ENCODE peak calls at places on chromosomes 3 and 15, in seven cellular contexts. B, V, F, G, S, J and I are unnamed samples.

GRCh38 chr3:195080571-195081141 is 190.3 kb downstream of the XXYLT1 start:
- DNase-seq in F (no peak), J (no peak), V (no peak), G (peak; percentile 80), S (no peak), B (no peak), I (no peak)

GRCh38 chr3:141231923-141232861 is 567 bp downstream of the PXYLP1 start:
- DNase-seq in F (no peak), J (no peak), V (peak; percentile 51), S (peak; percentile 90), B (peak; percentile 89), G (peak; percentile 41), I (peak; percentile 48)

GRCh38 chr3:72590732-72591192 is 257.5 kb downstream of the SHQ1 start:
- DNase-seq in F (no peak), B (peak; percentile 48), G (no peak), S (no peak), V (no peak), J (no peak), I (no peak)

GRCh38 chr15:92524161-92524560 is 130.5 kb downstream of the ST8SIA2 start:
- DNase-seq in V (no peak), F (no peak), B (no peak), G (no peak), J (no peak), S (no peak), I (no peak)

GRCh38 chr15:70181626-70182255 is 84.0 kb upstream of the TLE3 start:
- DNase-seq in J (no peak), V (no peak), G (no peak), F (no peak), S (no peak), B (no peak), I (no peak)

GRCh38 chr15:57505949-57506391 is 85.7 kb upstream of the MYZAP start:
- DNase-seq in V (no peak), G (peak; percentile 74), S (no peak), F (peak; percentile 84), B (no peak), J (no peak), I (peak; percentile 98)

GRCh38 chr3:149398296-149398695 is 20.8 kb upstream of the TM4SF1 start:
- DNase-seq in B (no peak), F (no peak), S (no peak), V (no peak), J (no peak), G (no peak), I (no peak)

GRCh38 chr3:73624363-73625123 is at the start of gene PDZRN3:
- DNase-seq in S (no peak), F (peak; percentile 31), J (no peak), V (peak; percentile 76), B (peak; percentile 90), G (peak; percentile 75), I (peak; percentile 79)

GRCh38 chr15:42720071-42720470 is 16.9 kb downstream of the CDAN1 start:
- DNase-seq in S (no peak), F (no peak), V (no peak), B (no peak), G (no peak), J (no peak), I (no peak)

GRCh38 chr3:42655980-42656679 is 2.6 kb downstream of the ZBTB47 start:
- DNase-seq in F (peak; percentile 22), S (peak; percentile 91), V (peak; percentile 48), B (no peak), G (no peak), J (no peak), I (no peak)

GRCh38 chr15:35630570-35630969 is 84.6 kb upstream of the DPH6 start:
- DNase-seq in F (peak; percentile 15), J (no peak), G (peak; percentile 43), V (no peak), S (no peak), B (no peak), I (no peak)

GRCh38 chr3:120344349-120344748 is 4.8 kb downstream of the LRRC58 start:
- DNase-seq in B (no peak), V (no peak), F (no peak), S (no peak), J (no peak), G (no peak), I (no peak)

DNA sequence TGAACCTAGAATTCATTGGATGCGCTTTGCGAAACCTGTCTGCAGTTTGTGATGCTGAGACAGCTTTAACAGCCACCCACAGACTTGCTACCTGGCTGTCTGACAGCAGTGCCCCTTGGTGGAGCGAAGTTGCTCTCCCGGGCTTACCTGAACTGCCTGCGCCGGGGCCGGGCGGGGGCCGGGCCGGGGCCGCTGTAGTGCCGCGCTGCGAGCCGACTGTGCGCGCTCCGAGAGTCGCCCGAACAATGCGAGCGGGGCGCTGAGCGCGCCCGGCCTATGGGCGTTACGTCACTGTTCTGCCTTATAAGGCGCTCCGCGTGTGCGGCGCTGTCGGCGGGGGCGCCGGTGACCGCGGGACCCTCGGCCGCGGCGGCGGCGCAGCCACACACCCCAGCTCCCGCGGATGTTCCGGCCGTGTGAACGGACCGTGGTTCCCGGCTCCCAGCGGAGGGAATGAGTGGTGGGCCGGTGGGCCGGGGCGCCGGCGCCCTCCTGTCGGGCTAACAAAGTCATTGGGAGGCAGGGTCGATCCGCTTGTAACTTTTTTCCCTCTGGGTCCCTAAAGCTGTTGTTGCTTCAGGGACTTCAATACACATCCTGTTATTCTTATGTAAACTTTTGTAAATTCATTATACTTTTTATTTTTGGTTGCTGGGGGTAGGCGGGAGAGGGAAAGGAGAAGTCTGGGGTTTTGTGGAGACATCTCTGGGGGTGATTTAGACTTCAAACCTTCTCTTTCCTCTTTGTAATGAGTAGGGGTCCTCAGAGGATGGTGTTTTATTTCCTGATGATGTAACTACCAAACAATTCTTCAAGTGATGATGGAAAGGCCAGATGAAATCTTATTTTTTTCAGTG is 58.5 kb downstream of the CMSS1 start:
- DNase-seq in S (peak; percentile 94), B (peak; percentile 97), F (peak; percentile 71), V (peak; percentile 81), J (no peak), G (peak; percentile 85), I (peak; percentile 63)
- TF ChIP-seq POLR2A in S (peak; percentile 89), B (peak; percentile 91), F (no peak), V (peak; percentile 86), J (no peak), G (peak; percentile 81), I (peak; percentile 83)

DNA sequence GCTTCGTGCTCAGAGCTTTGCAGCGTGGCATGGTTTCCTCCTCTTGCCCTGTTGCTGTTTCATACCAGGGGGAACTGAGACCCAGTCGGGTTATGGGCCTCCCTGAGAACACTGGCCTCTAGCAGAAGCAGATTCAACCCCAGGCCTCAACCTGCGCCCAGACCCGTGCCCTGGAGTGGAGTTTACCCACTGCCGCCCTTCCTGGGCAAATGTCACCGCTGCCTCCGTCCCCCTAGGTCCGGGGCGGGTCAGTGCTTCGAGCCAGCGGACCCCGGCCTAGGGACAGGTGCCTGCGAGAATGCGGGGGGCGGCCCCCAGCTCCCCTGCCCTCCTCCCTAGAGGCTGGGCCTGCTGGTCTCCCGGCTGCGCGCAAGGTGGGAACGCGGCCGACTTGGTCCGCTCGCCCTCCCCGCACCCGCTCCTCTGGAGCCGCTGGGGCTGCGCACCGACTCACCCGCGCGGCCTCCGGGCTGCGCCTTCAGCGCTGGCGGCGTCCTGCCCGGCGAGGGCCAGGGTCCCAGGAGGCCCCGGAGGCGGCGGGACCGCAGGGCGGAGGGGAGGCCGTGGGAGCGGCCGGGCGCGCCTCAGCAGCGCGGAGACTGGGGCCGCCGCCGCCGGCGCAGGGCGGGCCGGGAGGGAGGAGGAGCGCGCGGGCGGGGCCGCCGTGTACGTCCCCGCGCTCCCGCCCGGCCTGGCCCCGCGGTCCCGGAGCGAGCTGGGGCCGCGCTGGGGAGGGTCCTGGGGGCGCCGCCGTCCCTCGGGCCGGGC is at the start of gene PIGZ:
- DNase-seq in J (no peak), S (no peak), V (no peak), G (no peak), B (peak; percentile 93), F (no peak), I (no peak)
- TF ChIP-seq POLR2A in J (peak; percentile 48), S (no peak), V (no peak), G (no peak), B (peak; percentile 35), F (no peak), I (no peak)

DNA sequence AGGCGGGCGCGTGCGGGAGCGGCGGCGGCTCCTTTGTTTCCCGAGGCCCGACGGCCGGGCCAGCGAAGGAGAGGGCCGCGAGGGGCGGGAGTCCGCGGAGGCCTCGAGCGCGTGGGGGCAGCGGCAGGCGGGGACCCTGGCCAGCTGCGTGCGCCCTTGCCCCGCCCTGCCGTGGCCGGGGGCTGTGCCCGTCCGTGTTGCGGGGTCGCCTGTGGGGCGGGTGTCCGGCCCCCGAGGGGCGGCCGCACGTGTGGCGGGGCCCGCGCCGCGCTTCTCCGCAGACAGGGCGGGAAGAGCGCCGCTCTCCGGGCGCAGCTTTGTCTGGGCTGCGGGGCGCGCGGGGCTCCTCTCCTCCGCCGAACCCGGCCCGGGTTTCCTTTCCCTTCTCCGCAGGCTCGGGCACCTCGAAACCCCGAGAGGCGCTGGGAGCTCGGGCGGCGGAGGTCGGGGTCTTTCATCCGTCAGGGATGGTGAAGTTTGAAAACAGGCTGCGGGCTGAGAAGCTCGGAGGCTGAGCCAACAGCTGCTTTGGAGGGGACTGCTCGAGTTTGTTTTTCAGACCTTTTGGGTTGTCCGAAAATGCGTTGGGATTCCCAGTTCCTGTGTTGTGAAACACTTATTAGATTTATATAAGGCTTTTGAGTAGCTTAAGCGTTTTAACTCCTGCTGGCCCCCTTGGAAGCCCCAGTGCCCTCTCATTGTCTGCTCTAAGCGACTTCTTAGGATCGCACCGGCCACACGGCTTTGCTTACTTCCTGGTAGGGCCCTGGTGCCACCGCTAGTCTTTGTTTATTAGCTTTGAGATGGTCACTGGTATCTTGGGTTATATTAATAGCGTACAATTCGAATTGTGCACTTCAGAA is 817 bp downstream of the USP3 start:
- DNase-seq in F (no peak), J (no peak), V (peak; percentile 54), G (peak; percentile 59), S (no peak), B (peak; percentile 93), I (peak; percentile 79)
- TF ChIP-seq POLR2A in F (no peak), J (no peak), V (no peak), G (no peak), S (no peak), B (peak; percentile 57), I (no peak)

GRCh38 chr3:48459331-48459730 is 12.8 kb downstream of the ATRIP start:
- DNase-seq in S (no peak), J (no peak), F (no peak), G (no peak), V (no peak), B (no peak), I (no peak)

GRCh38 chr3:48460517-48460902 is 14.0 kb downstream of the ATRIP start:
- DNase-seq in B (no peak), F (no peak), G (no peak), V (no peak), S (no peak), J (no peak), I (no peak)

GRCh38 chr3:48451270-48451669 is 4.7 kb downstream of the ATRIP start:
- DNase-seq in V (no peak), G (no peak), J (no peak), S (no peak), B (no peak), F (no peak), I (no peak)

GRCh38 chr3:48459773-48460516 is 13.4 kb downstream of the ATRIP start:
- DNase-seq in J (no peak), G (no peak), F (no peak), B (no peak), S (no peak), V (no peak), I (no peak)

DNA sequence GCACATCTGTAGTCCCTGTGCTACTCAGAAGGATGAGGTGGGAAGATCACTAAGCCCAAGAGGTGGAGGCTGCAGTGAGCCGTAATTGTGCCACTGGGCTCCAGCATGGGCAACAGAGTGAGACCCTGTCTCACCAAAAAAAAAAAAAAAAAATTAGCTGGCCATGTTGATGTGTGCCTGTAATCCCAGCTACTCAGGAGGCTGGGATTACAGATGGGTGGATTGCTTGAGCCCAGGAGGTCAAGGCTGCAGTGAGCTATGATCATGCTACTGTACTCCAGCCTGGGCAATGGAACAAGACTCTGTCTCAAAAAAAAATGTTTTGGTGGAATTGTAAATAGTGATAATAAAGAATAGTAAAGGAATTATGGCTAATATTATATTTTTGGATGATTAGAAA is 9.9 kb downstream of the ATRIP start:
- DNase-seq in V (no peak), S (no peak), F (no peak), B (no peak), G (no peak), J (no peak), I (no peak)
- TF ChIP-seq POLR2A in V (no peak), S (no peak), F (no peak), B (no peak), G (no peak), J (no peak), I (no peak)